ENCODE peak calls at places on chromosome 19, in nine cellular contexts. V is T-helper 2 cell; X is pancreas; P is activated naive CD4-positive, alpha-beta T cell treated with anti-CD3 and anti-CD28 coated beads, Interleukin-2, amount 50 U/mL, for 72 hours; O is cardiac septum; I is GM03348; S is NCI-H1092; U is COR-L47; W is NCI-H510A treated with DMSO at 0.1 percent for 48 hours. Z is an unnamed sample.

GRCh38 chr19:1263198-1263597 is 5.9 kb upstream of the CIRBP start:
- DNase-seq in V (no peak), X (peak; percentile 38), P (no peak), O (no peak), I (no peak), S (no peak), U (no peak), W (no peak), Z (no peak)

GRCh38 chr19:339262-339887 is 5.2 kb downstream of the MIER2 start:
- DNase-seq in V (no peak), X (no peak), P (no peak), O (no peak), I (no peak), S (no peak), U (no peak), W (no peak), Z (no peak)

GRCh38 chr19:32595491-32595890 is 14.5 kb downstream of the PDCD5 start:
- DNase-seq in V (no peak), X (no peak), P (no peak), O (no peak), I (no peak), S (no peak), U (no peak), W (no peak), Z (no peak)

GRCh38 chr19:45352062-45352461 is 11.5 kb downstream of the KLC3 start:
- DNase-seq in V (no peak), X (no peak), P (no peak), O (no peak), I (no peak), S (no peak), U (no peak), W (no peak), Z (no peak)

GRCh38 chr19:28999733-29000433 is 213.1 kb downstream of the UQCRFS1 start:
- DNase-seq in V (no peak), X (no peak), P (no peak), O (peak; percentile 54), I (no peak), S (no peak), U (no peak), W (no peak), Z (no peak)

GRCh38 chr19:5588441-5588840 is 20.7 kb upstream of the TINCR start:
- DNase-seq in V (no peak), X (no peak), P (no peak), O (no peak), I (no peak), S (no peak), U (no peak), W (no peak), Z (no peak)

GRCh38 chr19:35337984-35338296 is 9.0 kb downstream of the CD22 start:
- DNase-seq in V (no peak), X (no peak), P (no peak), O (no peak), I (no peak), S (no peak), U (no peak), W (no peak), Z (no peak)

GRCh38 chr19:15379996-15380647 is 535 bp upstream of the AKAP8 start:
- DNase-seq in V (no peak), X (peak; percentile 67), P (no peak), O (no peak), I (no peak), S (no peak), U (peak; percentile 43), W (peak; percentile 71), Z (no peak)

GRCh38 chr19:35310811-35311465 is 18.0 kb upstream of the CD22 start:
- DNase-seq in V (no peak), X (no peak), P (no peak), O (no peak), I (no peak), S (no peak), U (no peak), W (no peak), Z (no peak)

GRCh38 chr19:53659292-53659691 is 27.5 kb downstream of the DPRX start:
- DNase-seq in V (no peak), X (peak; percentile 15), P (no peak), O (no peak), I (no peak), S (no peak), U (no peak), W (no peak), Z (peak; percentile 10)

GRCh38 chr19:11496391-11497163 is 9.1 kb downstream of the ZNF653 start:
- DNase-seq in V (peak; percentile 54), X (no peak), P (peak; percentile 74), O (no peak), I (peak; percentile 89), S (no peak), U (peak; percentile 33), W (peak; percentile 17), Z (no peak)

GRCh38 chr19:41570639-41571112 is 5.3 kb upstream of the CEACAM21 start:
- DNase-seq in V (peak; percentile 78), X (peak; percentile 66), P (peak; percentile 88), O (peak; percentile 86), I (peak; percentile 89), S (peak; percentile 36), U (peak; percentile 76), W (peak; percentile 52), Z (peak; percentile 33)

GRCh38 chr19:17682273-17682672 is 5.9 kb downstream of the UNC13A start:
- DNase-seq in V (no peak), X (no peak), P (no peak), O (no peak), I (no peak), S (no peak), U (no peak), W (no peak), Z (no peak)

GRCh38 chr19:38452430-38453366 is 19.2 kb downstream of the RYR1 start:
- DNase-seq in V (no peak), X (peak; percentile 23), P (no peak), O (no peak), I (no peak), S (no peak), U (no peak), W (no peak), Z (no peak)

GRCh38 chr19:42402376-42403116 is 12.4 kb upstream of the CNFN start:
- DNase-seq in V (no peak), X (no peak), P (no peak), O (no peak), I (no peak), S (peak; percentile 10), U (no peak), W (peak; percentile 14), Z (no peak)

GRCh38 chr19:38266981-38267597 is 2.7 kb downstream of the SPINT2 start:
- DNase-seq in V (no peak), X (no peak), P (no peak), O (no peak), I (no peak), S (no peak), U (no peak), W (peak; percentile 39), Z (no peak)

GRCh38 chr19:58154287-58154678 is 3.7 kb upstream of the ZNF329 start:
- DNase-seq in V (no peak), X (peak; percentile 26), P (peak; percentile 7), O (no peak), I (peak; percentile 58), S (no peak), U (no peak), W (no peak), Z (no peak)

GRCh38 chr19:459724-460511 is 915 bp downstream of the SHC2 start:
- DNase-seq in V (no peak), X (peak; percentile 72), P (peak; percentile 22), O (peak; percentile 80), I (peak; percentile 71), S (peak; percentile 48), U (peak; percentile 93), W (peak; percentile 18), Z (no peak)

GRCh38 chr19:3163230-3163886 is 15.2 kb upstream of the S1PR4 start:
- DNase-seq in V (peak; percentile 58), X (no peak), P (peak; percentile 68), O (peak; percentile 91), I (peak; percentile 90), S (peak; percentile 56), U (peak; percentile 75), W (peak; percentile 53), Z (no peak)

GRCh38 chr19:50332014-50332263 is 2.8 kb upstream of the KCNC3 start:
- DNase-seq in V (no peak), X (peak; percentile 40), P (no peak), O (no peak), I (no peak), S (no peak), U (no peak), W (no peak), Z (no peak)

GRCh38 chr19:13839193-13839937 is 37.6 kb upstream of the NANOS3 start:
- DNase-seq in V (peak; percentile 74), X (peak; percentile 73), P (peak; percentile 81), O (peak; percentile 99), I (peak; percentile 84), S (no peak), U (no peak), W (peak; percentile 7), Z (no peak)

GRCh38 chr19:7287716-7288115 is 6.5 kb downstream of the INSR start:
- DNase-seq in V (no peak), X (no peak), P (no peak), O (no peak), I (no peak), S (no peak), U (no peak), W (no peak), Z (no peak)

GRCh38 chr19:31257426-31258130 is 91.7 kb downstream of the TSHZ3 start:
- DNase-seq in V (no peak), X (no peak), P (no peak), O (no peak), I (peak; percentile 1), S (no peak), U (no peak), W (no peak), Z (no peak)

GRCh38 chr19:5964816-5965565 is 12.9 kb downstream of the RANBP3 start:
- DNase-seq in V (no peak), X (no peak), P (no peak), O (no peak), I (no peak), S (no peak), U (no peak), W (no peak), Z (no peak)

GRCh38 chr19:21314676-21315075 is 14.5 kb downstream of the ZNF708 start:
- DNase-seq in V (no peak), X (no peak), P (no peak), O (no peak), I (no peak), S (no peak), U (no peak), W (no peak), Z (no peak)